ENCODE peak calls at places on chromosomes 3 and 15, in six cellular contexts. G is SK-N-SH, F is HepG2, J is K562, E is H1, U is GM12878. X is an unnamed sample.

GRCh38 chr15:68795298-68795848 is 25.3 kb downstream of the ANP32A start:
- DNase-seq in G (no peak), F (no peak), J (no peak), E (peak), U (no peak), X (no peak)

GRCh38 chr3:132435911-132436425 is 18.7 kb downstream of the DNAJC13 start:
- DNase-seq in G (no peak), F (no peak), J (no peak), E (no peak), U (no peak), X (no peak)

GRCh38 chr3:123038751-123039150 is 11.2 kb upstream of the SEMA5B start:
- DNase-seq in G (no peak), F (no peak), J (no peak), E (no peak), U (no peak), X (no peak)

GRCh38 chr3:116263842-116264545 is 181.3 kb downstream of the LSAMP start:
- DNase-seq in G (no peak), F (no peak), J (no peak), E (no peak), U (no peak), X (no peak)

GRCh38 chr3:71564361-71564760 is 19.2 kb downstream of the FOXP1 start:
- DNase-seq in G (no peak), F (no peak), J (no peak), E (no peak), U (no peak), X (no peak)

GRCh38 chr3:45889278-45889833 is 3.0 kb downstream of the CCR9 start:
- DNase-seq in G (no peak), F (no peak), J (no peak), E (no peak), U (no peak), X (no peak)

GRCh38 chr3:37863949-37864822 is 2.5 kb downstream of the CTDSPL start:
- DNase-seq in G (no peak), F (peak), J (no peak), E (no peak), U (no peak), X (peak)

GRCh38 chr3:44924102-44925084 is 50.0 kb downstream of the TGM4 start:
- DNase-seq in G (no peak), F (no peak), J (no peak), E (no peak), U (no peak), X (no peak)

GRCh38 chr3:69085543-69086132 is 901 bp downstream of the ARL6IP5 start:
- DNase-seq in G (peak), F (no peak), J (peak), E (no peak), U (no peak), X (no peak)

GRCh38 chr15:67096536-67097294 is 31.3 kb downstream of the SMAD3 start:
- DNase-seq in G (no peak), F (no peak), J (no peak), E (no peak), U (no peak), X (no peak)
- TF ChIP-seq CHD2 in G (no peak), F (no peak), J (no peak), E (no peak), U (no peak), X (no peak)

GRCh38 chr15:31129769-31130303 is 28.3 kb upstream of the TRPM1 start:
- DNase-seq in G (no peak), F (no peak), J (no peak), E (no peak), U (no peak), X (no peak)

GRCh38 chr15:31128919-31129768 is 27.6 kb upstream of the TRPM1 start:
- DNase-seq in G (peak), F (peak), J (peak), E (peak), U (no peak), X (peak)

GRCh38 chr15:31130576-31131237 is 29.2 kb upstream of the TRPM1 start:
- DNase-seq in G (no peak), F (no peak), J (no peak), E (no peak), U (no peak), X (no peak)

GRCh38 chr15:31133890-31134289 is 32.4 kb upstream of the TRPM1 start:
- DNase-seq in G (no peak), F (no peak), J (no peak), E (no peak), U (no peak), X (no peak)

DNA sequence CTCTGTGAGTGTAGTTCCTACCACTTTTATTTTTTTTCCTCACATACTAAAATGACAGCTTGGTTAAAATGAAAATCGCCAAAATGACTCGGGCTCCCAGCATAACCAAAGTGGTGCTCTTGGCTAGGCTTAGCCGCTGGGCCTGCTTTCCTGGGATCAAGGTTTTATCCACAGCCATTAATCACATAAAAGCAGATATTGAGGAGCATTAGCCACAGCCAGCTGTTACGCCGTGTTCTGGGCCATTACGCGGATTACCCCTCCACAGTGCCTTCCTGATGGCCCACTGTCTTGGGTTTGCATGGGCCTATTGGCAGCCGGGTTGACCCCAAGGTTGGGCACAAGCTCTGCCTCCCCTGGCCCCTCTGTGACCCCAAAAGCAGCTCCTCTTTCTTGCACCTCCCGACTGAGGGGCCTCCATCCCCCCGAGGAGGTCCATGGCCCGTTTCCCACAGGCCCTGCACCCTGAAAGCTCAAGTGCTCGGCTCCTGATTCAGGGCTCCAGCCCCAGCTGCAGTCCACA is 30.4 kb upstream of the TRPM1 start:
- DNase-seq in G (no peak), F (no peak), J (no peak), E (no peak), U (no peak), X (no peak)
- TF ChIP-seq CHD2 in G (no peak), F (no peak), J (no peak), E (no peak), U (no peak), X (no peak)

GRCh38 chr15:94177112-94177511 is 54.2 kb upstream of the MCTP2 start:
- DNase-seq in G (peak), F (no peak), J (no peak), E (no peak), U (no peak), X (no peak)
- TF ChIP-seq CHD2 in G (no peak), F (no peak), J (no peak), E (no peak), U (no peak), X (no peak)

GRCh38 chr3:23368731-23369130 is 165.6 kb downstream of the UBE2E2 start:
- DNase-seq in G (no peak), F (no peak), J (no peak), E (no peak), U (no peak), X (no peak)
- TF ChIP-seq CHD2 in G (no peak), F (no peak), J (no peak), E (no peak), U (no peak), X (no peak)

GRCh38 chr3:14984581-14985113 is 37.3 kb downstream of the NR2C2 start:
- DNase-seq in G (no peak), F (no peak), J (no peak), E (no peak), U (no peak), X (no peak)
- TF ChIP-seq CHD2 in G (no peak), F (no peak), J (no peak), E (no peak), U (no peak), X (no peak)

DNA sequence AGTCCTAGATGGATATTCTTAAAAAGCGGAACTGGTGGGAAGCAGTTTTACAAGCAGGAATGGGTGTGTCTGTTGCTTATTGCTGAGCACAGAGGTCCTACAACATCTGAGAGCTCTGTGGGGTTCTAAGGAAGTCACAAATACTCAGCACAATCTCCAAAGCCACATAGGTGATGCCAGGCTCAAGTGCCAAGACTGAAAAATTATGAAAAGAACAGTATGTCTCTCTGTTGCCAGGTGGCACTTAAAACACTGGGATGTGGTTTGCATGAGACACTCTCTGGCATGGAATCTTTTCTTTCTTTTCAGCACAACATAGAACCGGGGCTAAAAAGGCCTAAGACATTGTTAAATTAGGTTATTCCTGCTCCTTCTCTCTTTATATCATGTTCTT is 127.3 kb upstream of the PRICKLE2 start:
- DNase-seq in G (no peak), F (no peak), J (no peak), E (no peak), U (no peak), X (no peak)
- TF ChIP-seq CHD2 in G (no peak), F (no peak), J (no peak), E (no peak), U (no peak), X (no peak)

X was measured in A549.